ENCODE peak calls at places on chromosomes 11 and 22, in nine cellular contexts. N, W, Q, G, M, D, Y, V and E are unnamed samples.

GRCh38 chr11:68749061-68749491 is 2.2 kb downstream of the TESMIN start:
- DNase-seq in V (no peak), M (no peak), W (peak), D (no peak), N (no peak), Y (no peak), Q (no peak), G (no peak), E (no peak)

GRCh38 chr11:99281331-99281730 is 260.6 kb downstream of the CNTN5 start:
- DNase-seq in M (no peak), W (no peak), Q (no peak), D (no peak), N (no peak), Y (no peak), V (no peak), G (no peak), E (no peak)

GRCh38 chr11:103609117-103610066 is 427.0 kb upstream of the DDI1 start:
- DNase-seq in N (peak), V (peak), W (peak), D (no peak), Q (no peak), G (no peak), Y (no peak), M (no peak), E (no peak)

GRCh38 chr22:24271406-24271760 is 752 bp downstream of the SPECC1L start:
- DNase-seq in Y (peak), N (peak), G (no peak), D (no peak), W (peak), M (no peak), V (no peak), Q (no peak), E (no peak)

GRCh38 chr11:65425971-65426838 is 3.6 kb downstream of the NEAT1 start:
- DNase-seq in W (peak), Y (peak), V (no peak), D (no peak), Q (no peak), G (no peak), M (no peak), N (peak), E (peak)

GRCh38 chr11:118171274-118172062 is 5.0 kb downstream of the SCN2B start:
- DNase-seq in W (peak), D (peak), Y (peak), M (no peak), V (peak), N (peak), Q (peak), G (peak), E (peak)

GRCh38 chr11:31810779-31811647 is at the start of gene PAX6:
- DNase-seq in W (peak), Y (peak), Q (no peak), V (no peak), M (peak), D (peak), G (no peak), N (peak), E (no peak)

GRCh38 chr11:61776561-61777075 is 15.8 kb downstream of the TMEM258 start:
- DNase-seq in M (no peak), Y (peak), G (peak), D (peak), N (peak), V (peak), Q (no peak), W (peak), E (peak)

GRCh38 chr11:2071748-2072385 is 67.3 kb downstream of the IGF2 start:
- DNase-seq in G (no peak), Q (no peak), N (peak), D (no peak), M (no peak), V (no peak), W (no peak), Y (no peak), E (no peak)

GRCh38 chr11:111796696-111797095 is 30.5 kb upstream of the PPP2R1B start:
- DNase-seq in Q (no peak), G (no peak), W (no peak), M (no peak), D (no peak), N (no peak), V (no peak), Y (no peak), E (no peak)

GRCh38 chr11:93849201-93849600 is 1.2 kb downstream of the VSTM5 start:
- DNase-seq in M (no peak), W (no peak), G (no peak), Y (no peak), N (no peak), V (no peak), D (no peak), Q (no peak), E (no peak)

GRCh38 chr11:128365044-128365443 is 222.3 kb downstream of the ETS1 start:
- DNase-seq in N (peak), D (peak), V (peak), Y (no peak), G (no peak), Q (no peak), M (no peak), W (peak), E (no peak)

GRCh38 chr11:104665631-104666030 is 232.6 kb downstream of the CASP12 start:
- DNase-seq in M (no peak), N (peak), Y (no peak), D (no peak), W (peak), Q (no peak), V (no peak), G (no peak), E (no peak)